ENCODE peak calls at places on chromosomes 6 and 20, in six cellular contexts. A, P, K, E, C and M are unnamed samples.

GRCh38 chr20:61767776-61768494 is 297.7 kb downstream of the TAF4 start:
- DNase-seq in P (no peak), A (no peak), C (no peak), E (no peak), K (no peak), M (no peak)

GRCh38 chr6:68633654-68634502 is 1.2 kb upstream of the ADGRB3 start:
- DNase-seq in C (no peak), K (no peak), E (no peak), A (no peak), P (no peak), M (no peak)

GRCh38 chr20:53834044-53834442 is 236.4 kb downstream of the BCAS1 start:
- DNase-seq in C (no peak), P (no peak), E (no peak), A (no peak), K (no peak), M (no peak)

GRCh38 chr6:37320649-37321048 is 33.1 kb upstream of the RNF8 start:
- DNase-seq in K (no peak), E (no peak), A (no peak), C (no peak), P (no peak), M (no peak)

GRCh38 chr6:11296449-11297375 is 64.2 kb upstream of the NEDD9 start:
- DNase-seq in K (no peak), A (no peak), C (no peak), P (no peak), E (peak), M (no peak)

GRCh38 chr6:52512199-52512598 is 64.7 kb downstream of the TRAM2 start:
- DNase-seq in P (peak), E (no peak), A (no peak), K (no peak), C (no peak), M (no peak)

GRCh38 chr20:47350181-47350550 is 6.3 kb downstream of the ZMYND8 start:
- DNase-seq in P (no peak), E (no peak), C (no peak), K (no peak), A (no peak), M (no peak)

GRCh38 chr6:110567957-110568696 is 91.7 kb upstream of the SLC22A16 start:
- DNase-seq in C (no peak), P (no peak), E (no peak), A (no peak), K (no peak), M (no peak)

GRCh38 chr6:24357336-24358218 is at the start of gene DCDC2:
- DNase-seq in A (no peak), C (peak), P (no peak), E (peak), K (peak), M (no peak)

GRCh38 chr6:19849736-19850135 is 12.6 kb downstream of the ID4 start:
- DNase-seq in P (no peak), A (no peak), K (no peak), E (no peak), C (no peak), M (no peak)

GRCh38 chr6:156752666-156753301 is 24.4 kb upstream of the ARID1B start:
- DNase-seq in C (peak), P (no peak), K (no peak), E (peak), A (no peak), M (no peak)

GRCh38 chr6:13027200-13027599 is 301.1 kb downstream of the TBC1D7 start:
- DNase-seq in E (no peak), C (no peak), P (no peak), A (no peak), K (no peak), M (no peak)

GRCh38 chr6:144149894-144150672 is at the start of gene STX11:
- DNase-seq in P (peak), A (peak), K (peak), E (peak), C (peak), M (no peak)

GRCh38 chr6:26156850-26157149 is 69.6 kb downstream of the HFE start:
- DNase-seq in A (no peak), K (no peak), E (no peak), C (no peak), P (peak), M (no peak)

GRCh38 chr20:62390306-62391164 is 3.6 kb downstream of the RPS21 start:
- DNase-seq in E (no peak), P (no peak), A (no peak), K (no peak), C (no peak), M (no peak)

GRCh38 chr6:127191716-127192115 is 73.2 kb downstream of the RSPO3 start:
- DNase-seq in A (no peak), C (no peak), E (no peak), K (no peak), P (peak), M (no peak)

GRCh38 chr20:36267605-36268500 is 31.6 kb downstream of the AAR2 start:
- DNase-seq in K (no peak), A (no peak), P (no peak), C (no peak), E (no peak), M (no peak)

GRCh38 chr6:87095056-87095527 is at the start of gene CGA:
- DNase-seq in C (no peak), P (no peak), E (no peak), A (no peak), K (no peak), M (no peak)

GRCh38 chr6:145531822-145532221 is 203.5 kb downstream of the EPM2A start:
- DNase-seq in C (no peak), E (no peak), K (no peak), A (no peak), P (no peak), M (no peak)

GRCh38 chr6:126721581-126722145 is 381.7 kb downstream of the CENPW start:
- DNase-seq in E (no peak), A (no peak), P (no peak), K (no peak), C (no peak), M (no peak)

GRCh38 chr20:20167704-20168103 is 115.4 kb downstream of the CFAP61 start:
- DNase-seq in A (no peak), K (no peak), P (no peak), C (no peak), E (no peak), M (no peak)

GRCh38 chr6:6661684-6662083 is 73.2 kb downstream of the LY86 start:
- DNase-seq in E (peak), P (peak), A (no peak), K (no peak), C (peak), M (no peak)

GRCh38 chr6:119476024-119476423 is 126.5 kb upstream of the MAN1A1 start:
- DNase-seq in P (no peak), A (no peak), K (no peak), E (no peak), C (no peak), M (no peak)

GRCh38 chr6:38436726-38437465 is 202.8 kb downstream of the BTBD9 start:
- DNase-seq in P (no peak), E (no peak), A (no peak), C (no peak), K (no peak), M (no peak)

GRCh38 chr20:40562031-40562430 is 127.0 kb downstream of the MAFB start:
- DNase-seq in A (no peak), C (no peak), P (no peak), E (peak), K (no peak), M (no peak)

GRCh38 chr6:102223942-102224341 is 830.4 kb downstream of the GRIK2 start:
- DNase-seq in A (no peak), E (no peak), K (no peak), P (no peak), C (no peak), M (no peak)

GRCh38 chr6:32945106-32945761 is 4.4 kb upstream of the HLA-DMB start:
- DNase-seq in C (no peak), A (no peak), E (peak), K (no peak), P (no peak), M (no peak)

GRCh38 chr20:60786686-60787217 is 465.3 kb upstream of the CDH4 start:
- DNase-seq in A (no peak), P (no peak), E (no peak), C (no peak), K (no peak), M (no peak)

DNA sequence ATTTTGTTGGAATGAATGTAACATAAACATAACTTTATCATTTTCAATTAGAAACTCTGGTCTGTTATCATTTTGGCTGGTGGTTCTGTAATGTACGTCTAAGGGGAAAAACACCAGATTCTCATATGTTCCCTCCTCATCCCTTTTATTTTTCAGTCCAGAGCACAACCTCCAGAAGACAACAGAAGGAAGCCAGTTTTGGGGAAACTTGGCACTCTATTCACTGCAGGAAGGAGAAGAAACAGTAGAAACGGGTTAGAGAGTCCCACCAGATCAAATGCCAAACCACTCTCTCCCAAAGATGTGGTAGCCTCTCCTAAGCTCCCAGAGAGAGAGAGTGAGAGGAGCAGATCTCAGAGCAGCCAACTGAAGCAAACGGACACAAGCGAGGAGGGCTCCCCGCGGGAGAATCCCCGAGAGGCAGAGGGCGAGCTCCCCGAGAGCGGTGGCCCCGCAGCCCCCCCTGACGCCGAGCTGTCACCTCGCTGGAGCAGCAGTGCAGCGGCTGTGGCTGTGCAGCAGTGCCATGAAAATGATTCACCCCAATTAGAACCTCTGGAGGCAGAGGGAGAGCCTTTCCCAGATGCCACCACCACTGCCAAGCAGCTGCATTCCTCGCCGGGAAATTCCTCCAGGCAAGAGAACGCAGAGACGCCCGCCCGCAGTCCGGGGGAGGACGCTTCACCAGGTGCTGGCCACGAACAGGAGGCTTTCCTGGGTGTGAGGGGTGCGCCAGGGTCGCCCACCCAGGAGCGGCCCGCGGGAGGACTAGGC is 117.8 kb downstream of the RTN4IP1 start:
- DNase-seq in E (peak), C (peak), P (no peak), K (no peak), A (peak), M (no peak)
- H3K4me3 ChIP-seq in E (peak), C (peak), P (peak), K (peak), A (no peak), M (peak)

GRCh38 chr20:31667315-31668285 is 29.9 kb downstream of the COX4I2 start:
- DNase-seq in K (no peak), P (no peak), C (no peak), E (no peak), A (no peak), M (no peak)
- H3K27ac ChIP-seq in K (no peak), P (peak), C (peak), E (peak), A (no peak), M (peak)

GRCh38 chr6:3829285-3829684 is 19.9 kb upstream of the FAM50B start:
- DNase-seq in K (no peak), C (no peak), P (no peak), A (no peak), E (no peak), M (no peak)

GRCh38 chr6:3825331-3825831 is 23.8 kb upstream of the FAM50B start:
- DNase-seq in A (no peak), C (peak), E (no peak), K (no peak), P (peak), M (no peak)

GRCh38 chr6:3822747-3823445 is 26.3 kb upstream of the FAM50B start:
- DNase-seq in P (no peak), A (no peak), C (no peak), E (no peak), K (no peak), M (no peak)

GRCh38 chr6:3823671-3824070 is 25.5 kb upstream of the FAM50B start:
- DNase-seq in C (no peak), E (no peak), P (no peak), K (no peak), A (no peak), M (no peak)

DNA sequence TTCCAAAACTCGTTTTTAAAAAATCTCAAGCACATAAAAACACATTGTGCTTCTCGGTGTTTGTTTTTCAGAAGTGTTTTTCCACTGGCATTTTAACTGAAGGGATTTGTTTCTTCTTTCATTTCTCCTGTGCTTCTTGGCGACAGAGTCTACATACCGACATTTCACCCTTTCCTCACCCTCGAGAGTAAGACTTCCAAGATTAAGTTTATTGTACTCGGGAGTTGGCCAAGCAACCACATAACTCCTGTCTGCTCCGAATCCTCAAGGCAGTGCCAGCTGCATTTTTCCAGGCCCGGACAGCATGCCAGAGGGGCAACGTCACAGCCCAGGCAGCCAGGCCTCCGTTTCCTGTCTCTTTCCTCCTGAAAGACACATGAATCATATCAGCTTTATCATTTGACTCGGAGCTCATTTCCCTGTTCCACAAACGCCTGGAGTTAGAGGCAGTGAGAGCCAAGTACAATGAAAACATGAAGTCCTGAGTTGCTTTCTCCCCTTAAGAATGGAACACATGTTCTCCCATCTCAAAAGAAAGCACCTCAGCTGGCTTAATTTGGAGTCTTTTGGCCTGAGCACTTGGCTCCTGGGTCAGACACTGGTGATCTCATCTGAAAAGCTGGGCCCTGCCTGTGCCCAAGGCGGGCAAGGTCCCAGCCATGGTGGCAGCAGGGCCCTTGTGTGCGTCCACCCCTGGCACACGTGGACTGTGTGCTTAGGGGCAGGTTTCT is 23.2 kb upstream of the FAM50B start:
- DNase-seq in A (no peak), E (peak), K (no peak), C (peak), P (peak), M (no peak)
- H3K4me3 ChIP-seq in A (no peak), E (no peak), K (no peak), C (no peak), P (no peak), M (peak)

DNA sequence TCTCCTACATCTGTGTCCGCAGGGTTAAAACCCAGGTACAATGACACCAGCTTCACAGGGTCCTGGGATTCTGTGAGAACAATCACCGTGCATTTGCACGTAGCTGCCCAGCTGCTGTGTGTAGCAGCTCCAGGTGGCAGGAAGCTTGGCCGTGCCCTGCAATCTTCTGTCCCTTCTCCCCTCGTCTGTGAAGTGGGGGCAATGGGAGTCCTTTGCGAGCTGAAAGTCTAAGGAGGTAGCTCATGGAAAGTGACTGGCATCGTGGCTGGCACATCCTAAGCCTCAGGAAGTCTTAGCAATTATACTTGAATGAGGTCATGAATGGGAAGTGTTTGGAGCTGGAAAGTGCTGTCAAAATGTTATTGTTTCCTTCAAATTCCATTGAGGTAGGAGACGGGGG is 137.1 kb downstream of the SMOC2 start:
- DNase-seq in A (no peak), E (no peak), K (no peak), P (no peak), C (no peak), M (no peak)
- H3K27ac ChIP-seq in A (no peak), E (no peak), K (no peak), P (no peak), C (no peak), M (no peak)

GRCh38 chr6:167678102-167679101 is 148.3 kb upstream of the AFDN start:
- DNase-seq in E (peak), P (peak), A (peak), C (peak), K (no peak), M (no peak)
- H3K4me3 ChIP-seq in E (peak), P (peak), A (peak), C (no peak), K (no peak), M (peak)